ENCODE peak calls at places on chromosomes 3 and 15, in five cellular contexts. D is brain microvascular endothelial cell, C is adrenal gland, K is pancreas, H is testis. O is an unnamed sample.

GRCh38 chr3:42688487-42689420 is 3.4 kb downstream of the KLHL40 start:
- DNase-seq in D (no peak), H (no peak), C (no peak), K (peak), O (no peak)

GRCh38 chr3:182440101-182440500 is 353.2 kb upstream of the ATP11B start:
- DNase-seq in C (no peak), K (no peak), H (no peak), D (no peak), O (no peak)

GRCh38 chr3:74643636-74644035 is 29.2 kb upstream of the CNTN3 start:
- DNase-seq in H (peak), K (peak), D (peak), C (peak), O (no peak)

GRCh38 chr3:188458761-188459160 is 304.8 kb downstream of the LPP start:
- DNase-seq in C (no peak), D (no peak), K (no peak), H (no peak), O (no peak)

GRCh38 chr3:28109829-28110228 is 131.6 kb upstream of the CMC1 start:
- DNase-seq in H (no peak), K (no peak), D (peak), C (no peak), O (no peak)

GRCh38 chr3:80556728-80557127 is 788.9 kb upstream of the ROBO1 start:
- DNase-seq in H (no peak), K (no peak), D (peak), C (no peak), O (no peak)

GRCh38 chr3:173371848-173372487 is 25.6 kb upstream of the NLGN1 start:
- DNase-seq in K (no peak), C (no peak), H (peak), D (peak), O (no peak)

GRCh38 chr15:56492786-56493555 is 28.0 kb upstream of the MNS1 start:
- DNase-seq in H (no peak), C (no peak), D (no peak), K (no peak), O (no peak)

GRCh38 chr15:51223771-51224229 is 114.6 kb downstream of the CYP19A1 start:
- DNase-seq in C (peak), H (no peak), K (no peak), D (peak), O (no peak)

GRCh38 chr3:142724682-142725351 is 983 bp downstream of the TRPC1 start:
- DNase-seq in K (peak), H (peak), C (peak), D (peak), O (peak)

GRCh38 chr3:149235599-149236424 is 14.2 kb upstream of the CP start:
- DNase-seq in D (no peak), K (no peak), C (no peak), H (no peak), O (no peak)

GRCh38 chr3:149234671-149235245 is 13.1 kb upstream of the CP start:
- DNase-seq in H (no peak), K (no peak), D (no peak), C (no peak), O (no peak)

GRCh38 chr3:149233323-149233722 is 11.7 kb upstream of the CP start:
- DNase-seq in D (no peak), K (no peak), H (no peak), C (no peak), O (no peak)

GRCh38 chr3:149227591-149228268 is 6.1 kb upstream of the CP start:
- DNase-seq in C (no peak), H (no peak), D (no peak), K (no peak), O (no peak)

DNA sequence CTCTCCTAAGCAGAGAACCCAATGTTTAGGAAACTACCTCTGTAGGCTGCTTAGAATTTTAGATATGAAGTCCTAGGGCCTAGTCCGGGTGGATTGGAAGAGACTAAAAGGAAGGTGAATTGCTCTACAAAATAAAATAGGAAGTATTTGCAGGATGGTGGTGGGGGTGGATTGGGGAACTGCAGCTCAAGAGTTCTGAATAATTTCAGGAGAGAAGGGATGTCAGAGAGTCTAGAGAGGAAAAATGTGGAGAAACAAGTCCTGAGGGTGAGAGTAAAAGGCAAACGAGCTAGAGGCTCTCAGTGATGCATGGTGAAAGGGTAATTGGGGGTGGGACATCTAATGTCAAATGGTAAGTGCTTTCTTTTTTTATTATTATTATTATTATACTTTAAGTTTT is 10.2 kb upstream of the CP start:
- DNase-seq in H (no peak), K (no peak), C (no peak), D (no peak), O (no peak)
- TF ChIP-seq CTCF in H (no peak), K (no peak), C (no peak), D (no peak), O (no peak)

GRCh38 chr3:52295809-52296208 is 8.2 kb downstream of the GLYCTK start:
- DNase-seq in K (no peak), H (no peak), D (no peak), C (no peak), O (no peak)

GRCh38 chr3:52291508-52292181 is 4.0 kb downstream of the GLYCTK start:
- DNase-seq in C (no peak), D (no peak), K (peak), H (no peak), O (peak)

GRCh38 chr3:52294320-52295150 is 6.9 kb downstream of the GLYCTK start:
- DNase-seq in C (no peak), H (no peak), K (peak), D (no peak), O (no peak)

GRCh38 chr3:52292247-52293065 is 4.8 kb downstream of the GLYCTK start:
- DNase-seq in D (no peak), K (peak), C (no peak), H (no peak), O (no peak)

GRCh38 chr3:52293491-52294319 is 6.1 kb downstream of the GLYCTK start:
- DNase-seq in K (peak), H (no peak), D (no peak), C (no peak), O (no peak)
- TF ChIP-seq CTCF in K (no peak), H (no peak), D (no peak), C (no peak), O (no peak)

GRCh38 chr3:67418539-67419529 is 235.6 kb downstream of the SUCLG2 start:
- DNase-seq in D (no peak), H (no peak), K (no peak), C (no peak), O (no peak)
- TF ChIP-seq CTCF in D (no peak), H (no peak), K (no peak), C (no peak), O (no peak)

GRCh38 chr3:57856675-57857074 is 100.6 kb downstream of the SLMAP start:
- DNase-seq in K (no peak), D (no peak), C (no peak), H (no peak), O (no peak)
- TF ChIP-seq CTCF in K (no peak), D (no peak), C (peak), H (peak), O (no peak)

DNA sequence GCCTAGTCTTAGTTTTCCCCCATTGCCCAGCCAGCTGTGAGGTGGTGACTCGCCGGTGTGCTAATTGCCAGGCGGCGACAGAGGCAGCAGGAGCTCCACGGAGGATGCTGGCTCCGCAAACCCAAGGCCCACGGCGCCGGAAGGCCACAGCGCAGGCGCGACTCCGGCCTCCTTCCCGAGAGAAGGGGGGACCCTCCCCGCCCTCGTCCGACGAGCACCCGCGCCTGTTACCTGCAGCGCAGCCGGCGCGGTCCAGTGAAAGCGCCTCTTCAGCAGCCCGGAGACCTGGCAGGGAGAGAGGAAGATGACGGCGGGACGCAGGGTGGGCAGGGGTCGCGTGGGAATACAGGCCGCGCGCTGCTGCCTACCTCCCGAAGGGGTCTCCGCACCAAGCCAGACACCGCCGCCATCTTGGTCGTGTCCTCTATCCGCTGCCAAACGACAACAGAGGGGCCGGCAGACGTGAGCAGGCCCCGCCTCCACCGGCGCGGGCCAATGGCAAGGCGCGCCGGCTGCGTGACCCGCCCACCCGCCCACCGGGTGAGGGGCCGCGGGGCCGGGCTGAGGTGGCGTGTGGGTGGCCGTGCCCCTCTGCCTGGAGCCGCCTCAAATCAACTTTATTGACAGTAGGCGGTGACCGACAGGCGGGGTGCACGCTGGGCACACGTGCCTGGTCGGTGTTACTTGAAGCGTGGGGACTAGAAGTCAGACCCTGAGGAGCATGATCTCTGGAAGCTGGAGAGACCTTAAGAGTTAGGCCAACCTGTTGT is at the start of gene PDHB:
- DNase-seq in H (peak), K (peak), D (peak), C (peak), O (peak)
- TF ChIP-seq CTCF in H (no peak), K (no peak), D (no peak), C (no peak), O (no peak)

GRCh38 chr3:149969110-149969944 is 1.4 kb downstream of the PFN2 start:
- DNase-seq in C (peak), H (peak), D (peak), K (no peak), O (no peak)
- TF ChIP-seq CTCF in C (peak), H (peak), D (peak), K (no peak), O (no peak)

GRCh38 chr3:73572371-73572770 is 52.4 kb downstream of the PDZRN3 start:
- DNase-seq in D (no peak), H (no peak), C (peak), K (no peak), O (no peak)

GRCh38 chr3:73576995-73577394 is 47.7 kb downstream of the PDZRN3 start:
- DNase-seq in D (peak), H (no peak), K (no peak), C (no peak), O (no peak)

GRCh38 chr3:73573204-73573603 is 51.5 kb downstream of the PDZRN3 start:
- DNase-seq in H (no peak), C (no peak), D (no peak), K (no peak), O (no peak)

GRCh38 chr3:73577704-73578103 is 47.0 kb downstream of the PDZRN3 start:
- DNase-seq in H (no peak), K (no peak), D (no peak), C (no peak), O (no peak)

DNA sequence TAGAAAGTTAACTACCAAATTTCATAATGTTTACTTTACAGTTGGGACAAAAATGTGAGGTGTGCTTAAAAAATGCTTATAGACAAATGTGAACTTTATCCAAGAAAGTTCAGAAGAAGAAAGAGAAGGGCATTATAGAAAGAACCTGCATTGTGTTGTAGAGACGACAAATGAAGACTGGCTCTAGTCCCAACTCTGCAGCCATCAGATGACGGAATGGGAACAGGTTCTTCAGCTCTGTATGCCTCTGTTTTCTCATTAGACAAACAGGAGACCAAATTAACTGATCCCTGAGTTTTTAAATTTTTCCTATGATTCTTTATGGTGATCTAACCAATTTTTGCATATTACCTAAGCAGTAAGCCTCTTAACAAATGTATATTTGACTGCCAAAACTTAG is 49.2 kb downstream of the PDZRN3 start:
- DNase-seq in K (no peak), D (no peak), H (no peak), C (no peak), O (no peak)
- TF ChIP-seq CTCF in K (no peak), D (no peak), H (no peak), C (no peak), O (no peak)

O was measured in GM13976.